ENCODE peak calls at places on chromosome 11, in seven cellular contexts. One of them, this sample, is unnamed.

GRCh38 chr11:45212566-45213315 is 66.3 kb downstream of the PRDM11 start:
- DNase-seq in PC-3: no peak
- DNase-seq in SK-N-SH: no peak
- DNase-seq in MM.1S: no peak
- DNase-seq in neural progenitor cell: peak; percentile 67
- DNase-seq in GM23248: no peak
- DNase-seq in GM23338: peak; percentile 87
- DNase-seq in this sample: no peak

GRCh38 chr11:59186130-59186594 is 14.2 kb downstream of the DTX4 start:
- DNase-seq in GM23338: peak; percentile 72
- DNase-seq in GM23248: peak; percentile 41
- DNase-seq in MM.1S: no peak
- DNase-seq in SK-N-SH: peak; percentile 68
- DNase-seq in PC-3: peak; percentile 76
- DNase-seq in neural progenitor cell: peak; percentile 62
- DNase-seq in this sample: peak; percentile 98

GRCh38 chr11:92070026-92070889 is 154.4 kb upstream of the FAT3 start:
- DNase-seq in MM.1S: no peak
- DNase-seq in neural progenitor cell: no peak
- DNase-seq in SK-N-SH: no peak
- DNase-seq in PC-3: peak; percentile 42
- DNase-seq in GM23338: peak; percentile 65
- DNase-seq in GM23248: peak; percentile 9
- DNase-seq in this sample: no peak

GRCh38 chr11:111269146-111269868 is 23.8 kb downstream of the POU2AF2 start:
- DNase-seq in GM23338: no peak
- DNase-seq in MM.1S: no peak
- DNase-seq in neural progenitor cell: peak; percentile 50
- DNase-seq in GM23248: no peak
- DNase-seq in SK-N-SH: no peak
- DNase-seq in PC-3: no peak
- DNase-seq in this sample: no peak

GRCh38 chr11:7548659-7549283 is 35.0 kb downstream of the PPFIBP2 start:
- DNase-seq in neural progenitor cell: peak; percentile 70
- DNase-seq in SK-N-SH: no peak
- DNase-seq in MM.1S: peak; percentile 63
- DNase-seq in GM23338: peak; percentile 87
- DNase-seq in GM23248: no peak
- DNase-seq in PC-3: peak; percentile 52
- DNase-seq in this sample: no peak

GRCh38 chr11:19730373-19730772 is 17.7 kb downstream of the NAV2 start:
- DNase-seq in PC-3: no peak
- DNase-seq in SK-N-SH: peak; percentile 78
- DNase-seq in MM.1S: no peak
- DNase-seq in neural progenitor cell: no peak
- DNase-seq in GM23338: no peak
- DNase-seq in GM23248: peak; percentile 61
- DNase-seq in this sample: no peak

GRCh38 chr11:26649884-26650283 is 72.0 kb downstream of the SLC5A12 start:
- DNase-seq in GM23338: peak; percentile 86
- DNase-seq in SK-N-SH: peak; percentile 41
- DNase-seq in neural progenitor cell: peak; percentile 86
- DNase-seq in GM23248: peak; percentile 73
- DNase-seq in MM.1S: peak; percentile 76
- DNase-seq in PC-3: peak; percentile 83
- DNase-seq in this sample: peak; percentile 42

GRCh38 chr11:62680825-62681240 is 2.0 kb upstream of the UBXN1 start:
- DNase-seq in PC-3: peak; percentile 85
- DNase-seq in MM.1S: peak; percentile 77
- DNase-seq in GM23248: peak; percentile 90
- DNase-seq in SK-N-SH: peak; percentile 71
- DNase-seq in neural progenitor cell: peak; percentile 51
- DNase-seq in GM23338: peak; percentile 49
- DNase-seq in this sample: peak; percentile 71

GRCh38 chr11:111845256-111846028 is 25.9 kb downstream of the ALG9 start:
- DNase-seq in GM23338: no peak
- DNase-seq in PC-3: peak; percentile 58
- DNase-seq in GM23248: peak; percentile 19
- DNase-seq in SK-N-SH: no peak
- DNase-seq in neural progenitor cell: no peak
- DNase-seq in MM.1S: no peak
- DNase-seq in this sample: peak; percentile 96

GRCh38 chr11:120343429-120343828 is 7.2 kb downstream of the ARHGEF12 start:
- DNase-seq in neural progenitor cell: no peak
- DNase-seq in GM23248: no peak
- DNase-seq in SK-N-SH: no peak
- DNase-seq in GM23338: peak; percentile 12
- DNase-seq in MM.1S: peak; percentile 91
- DNase-seq in PC-3: no peak
- DNase-seq in this sample: no peak

GRCh38 chr11:27227744-27228143 is 135.3 kb downstream of the CCDC34 start:
- DNase-seq in MM.1S: no peak
- DNase-seq in GM23338: no peak
- DNase-seq in GM23248: no peak
- DNase-seq in neural progenitor cell: no peak
- DNase-seq in PC-3: no peak
- DNase-seq in SK-N-SH: no peak
- DNase-seq in this sample: no peak

GRCh38 chr11:103714246-103714645 is 322.2 kb upstream of the DDI1 start:
- DNase-seq in SK-N-SH: no peak
- DNase-seq in PC-3: no peak
- DNase-seq in GM23248: peak; percentile 56
- DNase-seq in MM.1S: no peak
- DNase-seq in GM23338: no peak
- DNase-seq in neural progenitor cell: no peak
- DNase-seq in this sample: peak; percentile 8

GRCh38 chr11:45663486-45664375 is 1.7 kb downstream of the CHST1 start:
- DNase-seq in PC-3: peak; percentile 3
- DNase-seq in SK-N-SH: no peak
- DNase-seq in GM23248: peak; percentile 51
- DNase-seq in MM.1S: no peak
- DNase-seq in neural progenitor cell: no peak
- DNase-seq in GM23338: no peak
- DNase-seq in this sample: no peak

GRCh38 chr11:28524098-28524497 is 415.9 kb downstream of the METTL15 start:
- DNase-seq in PC-3: peak; percentile 22
- DNase-seq in GM23338: no peak
- DNase-seq in SK-N-SH: no peak
- DNase-seq in neural progenitor cell: no peak
- DNase-seq in GM23248: peak; percentile 3
- DNase-seq in MM.1S: no peak
- DNase-seq in this sample: no peak

GRCh38 chr11:111137846-111138245 is 107.7 kb upstream of the POU2AF2 start:
- DNase-seq in neural progenitor cell: no peak
- DNase-seq in SK-N-SH: no peak
- DNase-seq in MM.1S: no peak
- DNase-seq in PC-3: no peak
- DNase-seq in GM23248: no peak
- DNase-seq in GM23338: no peak
- DNase-seq in this sample: no peak

GRCh38 chr11:73193251-73194033 is 24.6 kb upstream of the P2RY2 start:
- DNase-seq in MM.1S: no peak
- DNase-seq in GM23338: no peak
- DNase-seq in neural progenitor cell: no peak
- DNase-seq in SK-N-SH: no peak
- DNase-seq in GM23248: no peak
- DNase-seq in PC-3: peak; percentile 85
- DNase-seq in this sample: peak; percentile 99

GRCh38 chr11:108983621-108984020 is 318.8 kb downstream of the DDX10 start:
- DNase-seq in MM.1S: no peak
- DNase-seq in GM23338: no peak
- DNase-seq in GM23248: peak; percentile 68
- DNase-seq in PC-3: no peak
- DNase-seq in neural progenitor cell: no peak
- DNase-seq in SK-N-SH: no peak
- DNase-seq in this sample: no peak

GRCh38 chr11:126871792-126872191 is 128.8 kb downstream of the KIRREL3 start:
- DNase-seq in neural progenitor cell: no peak
- DNase-seq in SK-N-SH: no peak
- DNase-seq in GM23338: no peak
- DNase-seq in MM.1S: no peak
- DNase-seq in GM23248: peak; percentile 36
- DNase-seq in PC-3: no peak
- DNase-seq in this sample: no peak

GRCh38 chr11:36363361-36364272 is 67.5 kb downstream of the PRR5L start:
- DNase-seq in SK-N-SH: no peak
- DNase-seq in neural progenitor cell: peak; percentile 69
- DNase-seq in MM.1S: peak; percentile 10
- DNase-seq in PC-3: no peak
- DNase-seq in GM23338: peak; percentile 66
- DNase-seq in GM23248: peak; percentile 18
- DNase-seq in this sample: peak; percentile 30

GRCh38 chr11:19996591-19996990 is 163.7 kb downstream of the DBX1 start:
- DNase-seq in GM23338: no peak
- DNase-seq in PC-3: no peak
- DNase-seq in MM.1S: no peak
- DNase-seq in neural progenitor cell: no peak
- DNase-seq in SK-N-SH: peak; percentile 22
- DNase-seq in GM23248: no peak
- DNase-seq in this sample: no peak

GRCh38 chr11:26227311-26227710 is 104.6 kb upstream of the ANO3 start:
- DNase-seq in SK-N-SH: peak; percentile 37
- DNase-seq in PC-3: peak; percentile 81
- DNase-seq in GM23248: peak; percentile 91
- DNase-seq in MM.1S: peak; percentile 82
- DNase-seq in neural progenitor cell: peak; percentile 10
- DNase-seq in GM23338: peak; percentile 22
- DNase-seq in this sample: peak; percentile 49

GRCh38 chr11:122127020-122127419 is 11.0 kb upstream of the BLID start:
- DNase-seq in GM23248: peak; percentile 46
- DNase-seq in GM23338: no peak
- DNase-seq in PC-3: no peak
- DNase-seq in SK-N-SH: no peak
- DNase-seq in neural progenitor cell: no peak
- DNase-seq in MM.1S: no peak
- DNase-seq in this sample: no peak
- H3K4me1 ChIP-seq in GM23248: peaks cover 92% of the 10 kb centered on the region
- H3K4me1 ChIP-seq in GM23338: peaks cover 3% of the 10 kb centered on the region
- H3K4me1 ChIP-seq in PC-3: peaks cover 33% of the 10 kb centered on the region
- H3K4me1 ChIP-seq in SK-N-SH: peaks cover 8% of the 10 kb centered on the region
- H3K4me1 ChIP-seq in neural progenitor cell: no peaks in the 10 kb centered on the region
- H3K4me1 ChIP-seq in MM.1S: no peaks in the 10 kb centered on the region
- H3K4me1 ChIP-seq in this sample: no peaks in the 10 kb centered on the region

GRCh38 chr11:4491878-4492606 is 9.6 kb downstream of the OR52K1 start:
- DNase-seq in SK-N-SH: no peak
- DNase-seq in GM23338: no peak
- DNase-seq in GM23248: peak; percentile 27
- DNase-seq in MM.1S: no peak
- DNase-seq in neural progenitor cell: no peak
- DNase-seq in PC-3: no peak
- DNase-seq in this sample: no peak
- H3F3A ChIP-seq in SK-N-SH: no peaks in the 10 kb centered on the region
- H3F3A ChIP-seq in GM23338: no peaks in the 10 kb centered on the region
- H3F3A ChIP-seq in GM23248: no peaks in the 10 kb centered on the region
- H3F3A ChIP-seq in MM.1S: peaks cover 10% of the 10 kb centered on the region
- H3F3A ChIP-seq in neural progenitor cell: no peaks in the 10 kb centered on the region
- H3F3A ChIP-seq in PC-3: no peaks in the 10 kb centered on the region
- H3F3A ChIP-seq in this sample: no peaks in the 10 kb centered on the region

GRCh38 chr11:1533342-1533725 is 38.7 kb downstream of the DUSP8 start:
- DNase-seq in SK-N-SH: no peak
- DNase-seq in MM.1S: no peak
- DNase-seq in GM23338: no peak
- DNase-seq in neural progenitor cell: no peak
- DNase-seq in PC-3: no peak
- DNase-seq in GM23248: no peak
- DNase-seq in this sample: no peak

GRCh38 chr11:1536065-1536843 is 35.8 kb downstream of the DUSP8 start:
- DNase-seq in GM23248: no peak
- DNase-seq in PC-3: no peak
- DNase-seq in SK-N-SH: no peak
- DNase-seq in neural progenitor cell: no peak
- DNase-seq in GM23338: no peak
- DNase-seq in MM.1S: no peak
- DNase-seq in this sample: no peak

GRCh38 chr11:1534682-1535081 is 37.4 kb downstream of the DUSP8 start:
- DNase-seq in PC-3: no peak
- DNase-seq in GM23338: no peak
- DNase-seq in GM23248: peak; percentile 29
- DNase-seq in neural progenitor cell: no peak
- DNase-seq in MM.1S: no peak
- DNase-seq in SK-N-SH: no peak
- DNase-seq in this sample: no peak

GRCh38 chr11:1532606-1533341 is 39.3 kb downstream of the DUSP8 start:
- DNase-seq in GM23338: no peak
- DNase-seq in MM.1S: no peak
- DNase-seq in SK-N-SH: no peak
- DNase-seq in PC-3: no peak
- DNase-seq in GM23248: peak; percentile 89
- DNase-seq in neural progenitor cell: no peak
- DNase-seq in this sample: no peak

DNA sequence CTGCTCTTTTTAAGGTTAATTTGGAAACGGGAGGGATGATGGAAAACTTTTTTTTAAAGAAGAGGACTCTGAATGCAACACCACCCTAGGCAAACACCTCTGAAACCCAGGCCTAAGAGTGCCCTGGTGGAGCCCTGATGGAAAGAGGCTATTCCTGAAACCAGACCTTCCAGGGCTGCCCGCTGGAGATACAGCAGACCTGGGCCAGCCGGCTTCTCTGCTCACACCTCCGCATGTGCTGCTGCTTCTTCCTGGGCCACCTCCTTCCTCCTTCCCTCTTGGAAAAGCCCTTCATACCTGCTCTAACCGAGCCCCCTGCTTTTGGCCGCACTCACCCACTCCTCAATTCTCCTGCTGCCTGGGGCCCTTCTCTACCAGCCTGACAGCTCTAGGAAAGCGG is 37.9 kb downstream of the DUSP8 start:
- DNase-seq in neural progenitor cell: no peak
- DNase-seq in SK-N-SH: no peak
- DNase-seq in MM.1S: no peak
- DNase-seq in PC-3: no peak
- DNase-seq in GM23248: no peak
- DNase-seq in GM23338: no peak
- DNase-seq in this sample: no peak
- H4K20me1 ChIP-seq in neural progenitor cell: peaks cover 52% of the 10 kb centered on the region
- H4K20me1 ChIP-seq in SK-N-SH: peaks cover 78% of the 10 kb centered on the region
- H4K20me1 ChIP-seq in MM.1S: no peaks in the 10 kb centered on the region
- H4K20me1 ChIP-seq in PC-3: no peaks in the 10 kb centered on the region
- H4K20me1 ChIP-seq in GM23248: peaks cover 30% of the 10 kb centered on the region
- H4K20me1 ChIP-seq in GM23338: peaks cover 13% of the 10 kb centered on the region
- H4K20me1 ChIP-seq in this sample: peaks cover 9% of the 10 kb centered on the region

GRCh38 chr11:119109843-119110242 is 2.7 kb downstream of the C2CD2L start:
- DNase-seq in PC-3: no peak
- DNase-seq in GM23248: no peak
- DNase-seq in SK-N-SH: no peak
- DNase-seq in MM.1S: no peak
- DNase-seq in neural progenitor cell: no peak
- DNase-seq in GM23338: no peak
- DNase-seq in this sample: peak; percentile 30

GRCh38 chr11:119106564-119107537 is at the start of gene C2CD2L:
- DNase-seq in GM23248: peak; percentile 98
- DNase-seq in PC-3: peak; percentile 96
- DNase-seq in GM23338: peak; percentile 95
- DNase-seq in neural progenitor cell: peak; percentile 95
- DNase-seq in MM.1S: peak; percentile 94
- DNase-seq in SK-N-SH: peak; percentile 97
- DNase-seq in this sample: peak; percentile 81

GRCh38 chr11:119108857-119109221 is 1.7 kb downstream of the C2CD2L start:
- DNase-seq in GM23338: no peak
- DNase-seq in PC-3: no peak
- DNase-seq in GM23248: no peak
- DNase-seq in MM.1S: no peak
- DNase-seq in SK-N-SH: no peak
- DNase-seq in neural progenitor cell: no peak
- DNase-seq in this sample: no peak

GRCh38 chr11:119107538-119108150 is 500 bp downstream of the C2CD2L start:
- DNase-seq in GM23338: no peak
- DNase-seq in SK-N-SH: no peak
- DNase-seq in GM23248: peak; percentile 48
- DNase-seq in MM.1S: no peak
- DNase-seq in PC-3: no peak
- DNase-seq in neural progenitor cell: peak; percentile 52
- DNase-seq in this sample: no peak

GRCh38 chr11:119108151-119108856 is 1.2 kb downstream of the C2CD2L start:
- DNase-seq in SK-N-SH: peak; percentile 49
- DNase-seq in neural progenitor cell: peak; percentile 54
- DNase-seq in GM23248: peak; percentile 37
- DNase-seq in GM23338: peak; percentile 68
- DNase-seq in MM.1S: peak; percentile 72
- DNase-seq in PC-3: peak; percentile 92
- DNase-seq in this sample: peak; percentile 99
- H3K4me1 ChIP-seq in SK-N-SH: peaks cover 27% of the 10 kb centered on the region
- H3K4me1 ChIP-seq in neural progenitor cell: peaks cover 9% of the 10 kb centered on the region
- H3K4me1 ChIP-seq in GM23248: peaks cover 18% of the 10 kb centered on the region
- H3K4me1 ChIP-seq in GM23338: peaks cover 23% of the 10 kb centered on the region
- H3K4me1 ChIP-seq in MM.1S: peaks cover 29% of the 10 kb centered on the region
- H3K4me1 ChIP-seq in PC-3: peaks cover 26% of the 10 kb centered on the region
- H3K4me1 ChIP-seq in this sample: peaks cover 29% of the 10 kb centered on the region

This sample was measured in PC-9.